ENCODE peak calls at places on chromosomes 6 and 20, in nine cellular contexts. U is endothelial cell of umbilical vein, O is GM12892, R is GM23338, H is prostate gland, A is Panc1, L is breast epithelium, Y is transverse colon, E is HepG2. T is an unnamed sample.

GRCh38 chr6:105791569-105792318 is 294.4 kb upstream of the PRDM1 start:
- DNase-seq in U (no peak), O (no peak), R (no peak), H (no peak), A (no peak), L (no peak), Y (no peak), E (no peak), T (no peak)

GRCh38 chr6:90263653-90264052 is 33.0 kb downstream of the BACH2 start:
- DNase-seq in U (no peak), O (no peak), R (no peak), H (no peak), A (no peak), L (no peak), Y (no peak), E (no peak), T (no peak)

GRCh38 chr6:53910834-53911233 is 116.0 kb downstream of the LRRC1 start:
- DNase-seq in U (peak; percentile 97), O (no peak), R (no peak), H (no peak), A (no peak), L (no peak), Y (no peak), E (no peak), T (no peak)

GRCh38 chr20:51140671-51141070 is 117.8 kb upstream of the KCNG1 start:
- DNase-seq in U (no peak), O (no peak), R (no peak), H (no peak), A (no peak), L (no peak), Y (no peak), E (no peak), T (no peak)

GRCh38 chr20:57462781-57463180 is 62.2 kb downstream of the CTCFL start:
- DNase-seq in U (no peak), O (no peak), R (no peak), H (no peak), A (no peak), L (no peak), Y (no peak), E (no peak), T (no peak)

GRCh38 chr20:46954490-46955038 is 59.9 kb downstream of the EYA2 start:
- DNase-seq in U (no peak), O (no peak), R (no peak), H (no peak), A (peak; percentile 86), L (peak; percentile 67), Y (no peak), E (no peak), T (no peak)

GRCh38 chr6:33453361-33454008 is 891 bp upstream of the ZBTB9 start:
- DNase-seq in U (no peak), O (no peak), R (no peak), H (no peak), A (no peak), L (no peak), Y (no peak), E (no peak), T (no peak)

GRCh38 chr6:37048851-37049734 is 43.6 kb downstream of the FGD2 start:
- DNase-seq in U (peak; percentile 39), O (no peak), R (no peak), H (peak; percentile 20), A (no peak), L (no peak), Y (peak; percentile 69), E (no peak), T (no peak)

GRCh38 chr6:148146717-148147116 is 195.9 kb upstream of the SASH1 start:
- DNase-seq in U (peak; percentile 95), O (no peak), R (peak; percentile 26), H (no peak), A (no peak), L (no peak), Y (no peak), E (no peak), T (no peak)

GRCh38 chr6:7762758-7763157 is 36.9 kb downstream of the BMP6 start:
- DNase-seq in U (no peak), O (no peak), R (no peak), H (no peak), A (no peak), L (no peak), Y (no peak), E (no peak), T (no peak)

GRCh38 chr6:127182501-127182900 is 64.0 kb downstream of the RSPO3 start:
- DNase-seq in U (peak; percentile 19), O (no peak), R (no peak), H (no peak), A (no peak), L (no peak), Y (no peak), E (no peak), T (no peak)

GRCh38 chr20:38893485-38894090 is 32.6 kb upstream of the FAM83D start:
- DNase-seq in U (peak; percentile 65), O (peak; percentile 86), R (peak; percentile 85), H (peak; percentile 36), A (peak; percentile 39), L (no peak), Y (peak; percentile 78), E (peak; percentile 43), T (no peak)

GRCh38 chr6:20868397-20869185 is 334.3 kb downstream of the CDKAL1 start:
- DNase-seq in U (no peak), O (no peak), R (peak; percentile 78), H (no peak), A (no peak), L (no peak), Y (no peak), E (no peak), T (no peak)

GRCh38 chr20:61899971-61900370 is 165.7 kb downstream of the TAF4 start:
- DNase-seq in U (no peak), O (no peak), R (no peak), H (no peak), A (no peak), L (no peak), Y (no peak), E (no peak), T (no peak)

GRCh38 chr6:3940703-3941102 is 91.5 kb downstream of the FAM50B start:
- DNase-seq in U (no peak), O (no peak), R (no peak), H (no peak), A (no peak), L (no peak), Y (no peak), E (no peak), T (no peak)

GRCh38 chr6:74731921-74732320 is 473.9 kb downstream of the COL12A1 start:
- DNase-seq in U (peak; percentile 3), O (no peak), R (peak; percentile 8), H (no peak), A (no peak), L (no peak), Y (no peak), E (no peak), T (no peak)

GRCh38 chr6:74735304-74735703 is 470.5 kb downstream of the COL12A1 start:
- DNase-seq in U (peak; percentile 65), O (no peak), R (no peak), H (no peak), A (no peak), L (no peak), Y (no peak), E (no peak), T (no peak)

GRCh38 chr6:74731204-74731603 is 474.6 kb downstream of the COL12A1 start:
- DNase-seq in U (peak; percentile 83), O (no peak), R (no peak), H (no peak), A (no peak), L (no peak), Y (no peak), E (no peak), T (no peak)

GRCh38 chr6:74734901-74735300 is 471.0 kb downstream of the COL12A1 start:
- DNase-seq in U (no peak), O (no peak), R (no peak), H (no peak), A (no peak), L (no peak), Y (no peak), E (no peak), T (no peak)

GRCh38 chr6:74733830-74734591 is 471.8 kb downstream of the COL12A1 start:
- DNase-seq in U (no peak), O (no peak), R (no peak), H (no peak), A (no peak), L (no peak), Y (no peak), E (no peak), T (no peak)
- TF ChIP-seq POLR2AphosphoS5 in U (no peak), O (no peak), R (no peak), H (no peak), A (no peak), L (peak; percentile 44), Y (no peak), E (no peak), T (no peak)

DNA sequence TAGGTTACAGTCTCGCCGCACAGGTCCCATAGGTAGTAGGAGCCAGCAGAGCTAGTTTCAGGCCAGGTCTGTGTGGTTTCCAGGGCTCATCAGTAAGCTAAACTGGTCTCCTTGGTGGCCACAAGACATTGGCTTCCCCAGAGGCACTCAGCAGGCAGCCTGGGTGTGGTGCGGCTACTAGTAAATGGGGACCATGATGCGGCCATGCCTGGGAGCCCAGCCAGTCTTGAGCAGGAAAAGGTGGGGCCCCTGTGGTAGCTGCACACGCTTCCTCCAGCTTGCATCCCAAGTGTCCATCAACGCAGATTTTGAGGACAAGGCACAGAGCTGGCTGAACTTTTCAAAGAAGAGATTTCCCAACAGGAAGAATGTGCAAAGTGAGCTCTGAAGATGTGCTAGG is 107.5 kb upstream of the NAA20 start:
- DNase-seq in U (no peak), O (no peak), R (no peak), H (no peak), A (no peak), L (no peak), Y (peak; percentile 46), E (no peak), T (no peak)
- TF ChIP-seq POLR2AphosphoS5 in U (no peak), O (no peak), R (no peak), H (no peak), A (no peak), L (peak; percentile 27), Y (no peak), E (no peak), T (peak; percentile 49)

GRCh38 chr6:166318649-166319600 is 10.7 kb upstream of the PRR18 start:
- DNase-seq in U (no peak), O (no peak), R (no peak), H (no peak), A (no peak), L (no peak), Y (no peak), E (peak; percentile 12), T (no peak)
- TF ChIP-seq POLR2AphosphoS5 in U (no peak), O (peak; percentile 64), R (peak; percentile 17), H (no peak), A (no peak), L (no peak), Y (no peak), E (no peak), T (no peak)

DNA sequence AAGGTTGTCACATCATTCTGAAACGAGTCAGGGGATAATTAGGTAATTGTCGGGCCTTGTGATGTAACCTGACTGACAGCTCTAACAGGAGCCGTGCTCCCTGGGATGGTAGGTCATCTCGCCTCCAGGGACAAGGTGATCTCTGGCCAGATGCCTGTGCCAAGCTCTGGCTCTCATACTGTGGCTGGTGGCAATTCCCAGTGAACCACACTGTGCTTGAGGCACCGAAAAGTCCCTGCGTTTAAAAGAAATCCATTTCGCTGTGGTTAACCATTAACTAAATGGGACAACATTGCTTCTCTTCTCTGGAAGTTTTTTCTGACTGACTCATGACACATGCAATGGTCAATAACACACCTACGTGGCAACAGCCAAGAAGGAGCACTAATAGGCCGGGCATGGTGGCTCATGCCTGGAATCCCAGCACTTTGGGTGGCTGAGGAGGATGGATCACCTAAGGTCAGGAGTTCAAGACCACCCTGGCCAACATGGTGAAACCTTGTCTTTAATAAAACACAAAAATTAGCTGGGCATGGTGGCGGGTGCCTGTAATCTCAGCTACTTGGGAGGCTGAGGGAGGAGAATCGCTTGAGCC is 669.2 kb downstream of the PRKN start:
- DNase-seq in U (no peak), O (no peak), R (no peak), H (no peak), A (no peak), L (peak; percentile 29), Y (no peak), E (peak; percentile 98), T (no peak)
- TF ChIP-seq POLR2AphosphoS5 in U (no peak), O (no peak), R (no peak), H (no peak), A (no peak), L (no peak), Y (no peak), E (no peak), T (no peak)

T was measured in vagina.